ENCODE peak calls at places on chromosomes 1 and 21, in eight cellular contexts. One of them, this sample, is unnamed.

GRCh38 chr1:199265319-199265718 is 626.5 kb downstream of the PTPRC start:
- DNase-seq in adrenal gland: no peak
- DNase-seq in pancreas: no peak
- DNase-seq in fibroblast of pulmonary artery: no peak
- DNase-seq in CD8-positive, alpha-beta memory T cell: no peak
- DNase-seq in hepatocyte: no peak
- DNase-seq in HAP-1: no peak
- DNase-seq in CD8-positive, alpha-beta T cell: no peak
- DNase-seq in this sample: no peak

GRCh38 chr1:51956528-51957509 is 33.7 kb downstream of the RAB3B start:
- DNase-seq in adrenal gland: no peak
- DNase-seq in pancreas: no peak
- DNase-seq in fibroblast of pulmonary artery: peak
- DNase-seq in CD8-positive, alpha-beta memory T cell: no peak
- DNase-seq in hepatocyte: no peak
- DNase-seq in HAP-1: peak
- DNase-seq in CD8-positive, alpha-beta T cell: no peak
- DNase-seq in this sample: no peak

GRCh38 chr1:226656201-226656600 is 82.9 kb downstream of the ITPKB start:
- DNase-seq in adrenal gland: no peak
- DNase-seq in pancreas: peak
- DNase-seq in fibroblast of pulmonary artery: no peak
- DNase-seq in CD8-positive, alpha-beta memory T cell: no peak
- DNase-seq in hepatocyte: no peak
- DNase-seq in HAP-1: no peak
- DNase-seq in CD8-positive, alpha-beta T cell: no peak
- DNase-seq in this sample: peak

GRCh38 chr1:230708631-230709580 is 5.0 kb downstream of the AGT start:
- DNase-seq in adrenal gland: no peak
- DNase-seq in pancreas: no peak
- DNase-seq in fibroblast of pulmonary artery: no peak
- DNase-seq in CD8-positive, alpha-beta memory T cell: no peak
- DNase-seq in hepatocyte: peak
- DNase-seq in HAP-1: no peak
- DNase-seq in CD8-positive, alpha-beta T cell: no peak
- DNase-seq in this sample: no peak

GRCh38 chr1:58575831-58576726 is 973 bp downstream of the TACSTD2 start:
- DNase-seq in adrenal gland: no peak
- DNase-seq in pancreas: peak
- DNase-seq in fibroblast of pulmonary artery: no peak
- DNase-seq in CD8-positive, alpha-beta memory T cell: no peak
- DNase-seq in hepatocyte: no peak
- DNase-seq in HAP-1: no peak
- DNase-seq in CD8-positive, alpha-beta T cell: no peak
- DNase-seq in this sample: no peak

GRCh38 chr1:76503100-76503499 is 364.2 kb upstream of the ST6GALNAC5 start:
- DNase-seq in adrenal gland: no peak
- DNase-seq in pancreas: no peak
- DNase-seq in fibroblast of pulmonary artery: no peak
- DNase-seq in CD8-positive, alpha-beta memory T cell: no peak
- DNase-seq in hepatocyte: no peak
- DNase-seq in HAP-1: no peak
- DNase-seq in CD8-positive, alpha-beta T cell: no peak
- DNase-seq in this sample: no peak

GRCh38 chr1:173014145-173014544 is 36.6 kb downstream of the TNFSF18 start:
- DNase-seq in adrenal gland: no peak
- DNase-seq in pancreas: no peak
- DNase-seq in fibroblast of pulmonary artery: no peak
- DNase-seq in CD8-positive, alpha-beta memory T cell: no peak
- DNase-seq in hepatocyte: no peak
- DNase-seq in HAP-1: no peak
- DNase-seq in CD8-positive, alpha-beta T cell: no peak
- DNase-seq in this sample: no peak

GRCh38 chr1:106584127-106584526 is 472.3 kb upstream of the PRMT6 start:
- DNase-seq in adrenal gland: no peak
- DNase-seq in pancreas: no peak
- DNase-seq in fibroblast of pulmonary artery: no peak
- DNase-seq in CD8-positive, alpha-beta memory T cell: no peak
- DNase-seq in hepatocyte: no peak
- DNase-seq in HAP-1: no peak
- DNase-seq in CD8-positive, alpha-beta T cell: no peak
- DNase-seq in this sample: no peak

GRCh38 chr1:181104790-181105133 is 16.3 kb downstream of the IER5 start:
- DNase-seq in adrenal gland: no peak
- DNase-seq in pancreas: no peak
- DNase-seq in fibroblast of pulmonary artery: no peak
- DNase-seq in CD8-positive, alpha-beta memory T cell: peak
- DNase-seq in hepatocyte: peak
- DNase-seq in HAP-1: no peak
- DNase-seq in CD8-positive, alpha-beta T cell: no peak
- DNase-seq in this sample: peak

GRCh38 chr1:225844236-225845061 is 34.5 kb downstream of the EPHX1 start:
- DNase-seq in adrenal gland: no peak
- DNase-seq in pancreas: no peak
- DNase-seq in fibroblast of pulmonary artery: no peak
- DNase-seq in CD8-positive, alpha-beta memory T cell: no peak
- DNase-seq in hepatocyte: no peak
- DNase-seq in HAP-1: no peak
- DNase-seq in CD8-positive, alpha-beta T cell: no peak
- DNase-seq in this sample: no peak

GRCh38 chr1:94961582-94961981 is 34.7 kb upstream of the CNN3 start:
- DNase-seq in adrenal gland: no peak
- DNase-seq in pancreas: no peak
- DNase-seq in fibroblast of pulmonary artery: no peak
- DNase-seq in CD8-positive, alpha-beta memory T cell: no peak
- DNase-seq in hepatocyte: no peak
- DNase-seq in HAP-1: no peak
- DNase-seq in CD8-positive, alpha-beta T cell: no peak
- DNase-seq in this sample: no peak

GRCh38 chr1:26019641-26020315 is 1.8 kb upstream of the EXTL1 start:
- DNase-seq in adrenal gland: no peak
- DNase-seq in pancreas: no peak
- DNase-seq in fibroblast of pulmonary artery: no peak
- DNase-seq in CD8-positive, alpha-beta memory T cell: no peak
- DNase-seq in hepatocyte: no peak
- DNase-seq in HAP-1: no peak
- DNase-seq in CD8-positive, alpha-beta T cell: no peak
- DNase-seq in this sample: no peak

GRCh38 chr1:7535934-7536878 is 234.9 kb upstream of the VAMP3 start:
- DNase-seq in adrenal gland: no peak
- DNase-seq in pancreas: no peak
- DNase-seq in fibroblast of pulmonary artery: no peak
- DNase-seq in CD8-positive, alpha-beta memory T cell: no peak
- DNase-seq in hepatocyte: no peak
- DNase-seq in HAP-1: peak
- DNase-seq in CD8-positive, alpha-beta T cell: no peak
- DNase-seq in this sample: no peak

GRCh38 chr1:8026976-8027747 is 1.1 kb upstream of the ERRFI1 start:
- DNase-seq in adrenal gland: peak
- DNase-seq in pancreas: peak
- DNase-seq in fibroblast of pulmonary artery: peak
- DNase-seq in CD8-positive, alpha-beta memory T cell: no peak
- DNase-seq in hepatocyte: peak
- DNase-seq in HAP-1: no peak
- DNase-seq in CD8-positive, alpha-beta T cell: no peak
- DNase-seq in this sample: no peak

GRCh38 chr1:107139833-107140702 is 771 bp upstream of the NTNG1 start:
- DNase-seq in adrenal gland: no peak
- DNase-seq in pancreas: no peak
- DNase-seq in fibroblast of pulmonary artery: peak
- DNase-seq in CD8-positive, alpha-beta memory T cell: no peak
- DNase-seq in hepatocyte: peak
- DNase-seq in HAP-1: no peak
- DNase-seq in CD8-positive, alpha-beta T cell: peak
- DNase-seq in this sample: peak

GRCh38 chr1:201266276-201266675 is 17.0 kb upstream of the PKP1 start:
- DNase-seq in adrenal gland: no peak
- DNase-seq in pancreas: no peak
- DNase-seq in fibroblast of pulmonary artery: no peak
- DNase-seq in CD8-positive, alpha-beta memory T cell: no peak
- DNase-seq in hepatocyte: no peak
- DNase-seq in HAP-1: no peak
- DNase-seq in CD8-positive, alpha-beta T cell: no peak
- DNase-seq in this sample: no peak

GRCh38 chr1:203672354-203672753 is 45.7 kb downstream of the ATP2B4 start:
- DNase-seq in adrenal gland: no peak
- DNase-seq in pancreas: peak
- DNase-seq in fibroblast of pulmonary artery: peak
- DNase-seq in CD8-positive, alpha-beta memory T cell: peak
- DNase-seq in hepatocyte: peak
- DNase-seq in HAP-1: no peak
- DNase-seq in CD8-positive, alpha-beta T cell: no peak
- DNase-seq in this sample: no peak

GRCh38 chr21:37562920-37563640 is 196.5 kb downstream of the DYRK1A start:
- DNase-seq in adrenal gland: peak
- DNase-seq in pancreas: peak
- DNase-seq in fibroblast of pulmonary artery: no peak
- DNase-seq in CD8-positive, alpha-beta memory T cell: no peak
- DNase-seq in hepatocyte: no peak
- DNase-seq in HAP-1: no peak
- DNase-seq in CD8-positive, alpha-beta T cell: no peak
- DNase-seq in this sample: no peak
- H3K4me3 ChIP-seq in adrenal gland: peak
- H3K4me3 ChIP-seq in pancreas: peak
- H3K4me3 ChIP-seq in fibroblast of pulmonary artery: peak
- H3K4me3 ChIP-seq in CD8-positive, alpha-beta memory T cell: peak
- H3K4me3 ChIP-seq in hepatocyte: no peak
- H3K4me3 ChIP-seq in HAP-1: no peak
- H3K4me3 ChIP-seq in CD8-positive, alpha-beta T cell: peak
- H3K4me3 ChIP-seq in this sample: peak

DNA sequence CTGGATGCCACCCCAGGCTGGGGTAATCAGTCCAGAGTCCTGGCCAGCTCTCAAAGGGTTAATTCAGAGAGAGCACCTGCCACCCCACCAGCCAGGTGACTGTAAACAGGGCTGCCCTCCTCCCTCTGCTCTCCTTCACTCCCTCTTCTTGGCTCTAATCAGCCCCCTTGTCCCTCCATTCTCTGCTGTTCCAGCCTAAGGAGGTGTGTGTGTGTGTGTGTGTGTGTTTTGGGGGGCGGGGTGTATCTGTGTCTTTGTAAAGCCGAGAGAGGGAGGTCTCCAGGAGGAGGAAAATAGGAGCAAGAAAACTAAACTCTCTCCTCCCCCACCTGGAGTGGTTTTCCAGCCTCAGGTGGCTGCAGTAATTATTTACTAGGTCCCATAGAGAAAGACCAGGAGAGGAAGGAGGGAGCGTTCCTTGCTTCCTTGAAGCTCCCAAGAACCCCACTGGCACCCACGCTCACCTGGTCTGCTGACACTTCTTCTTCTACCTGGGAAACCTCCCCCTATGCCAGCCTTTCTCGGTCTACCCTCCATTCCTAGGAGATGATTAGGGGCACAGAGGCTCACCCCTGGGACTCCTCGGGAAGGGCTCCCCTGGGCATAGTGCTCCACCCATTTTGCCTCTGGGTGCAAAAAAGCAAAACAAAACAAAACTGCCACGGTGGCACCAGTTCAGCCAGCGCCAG is 12.8 kb downstream of the TRIM46 start:
- DNase-seq in adrenal gland: no peak
- DNase-seq in pancreas: peak
- DNase-seq in fibroblast of pulmonary artery: no peak
- DNase-seq in CD8-positive, alpha-beta memory T cell: no peak
- DNase-seq in hepatocyte: peak
- DNase-seq in HAP-1: no peak
- DNase-seq in CD8-positive, alpha-beta T cell: no peak
- DNase-seq in this sample: no peak
- H3K4me3 ChIP-seq in adrenal gland: no peak
- H3K4me3 ChIP-seq in pancreas: no peak
- H3K4me3 ChIP-seq in fibroblast of pulmonary artery: no peak
- H3K4me3 ChIP-seq in CD8-positive, alpha-beta memory T cell: no peak
- H3K4me3 ChIP-seq in hepatocyte: no peak
- H3K4me3 ChIP-seq in HAP-1: no peak
- H3K4me3 ChIP-seq in CD8-positive, alpha-beta T cell: no peak
- H3K4me3 ChIP-seq in this sample: no peak

GRCh38 chr1:93414749-93415148 is 33.2 kb upstream of the FNBP1L start:
- DNase-seq in adrenal gland: no peak
- DNase-seq in pancreas: no peak
- DNase-seq in fibroblast of pulmonary artery: no peak
- DNase-seq in CD8-positive, alpha-beta memory T cell: no peak
- DNase-seq in hepatocyte: no peak
- DNase-seq in HAP-1: no peak
- DNase-seq in CD8-positive, alpha-beta T cell: no peak
- DNase-seq in this sample: no peak
- H3K4me3 ChIP-seq in adrenal gland: peak
- H3K4me3 ChIP-seq in pancreas: no peak
- H3K4me3 ChIP-seq in fibroblast of pulmonary artery: no peak
- H3K4me3 ChIP-seq in CD8-positive, alpha-beta memory T cell: no peak
- H3K4me3 ChIP-seq in hepatocyte: no peak
- H3K4me3 ChIP-seq in HAP-1: no peak
- H3K4me3 ChIP-seq in CD8-positive, alpha-beta T cell: no peak
- H3K4me3 ChIP-seq in this sample: no peak

DNA sequence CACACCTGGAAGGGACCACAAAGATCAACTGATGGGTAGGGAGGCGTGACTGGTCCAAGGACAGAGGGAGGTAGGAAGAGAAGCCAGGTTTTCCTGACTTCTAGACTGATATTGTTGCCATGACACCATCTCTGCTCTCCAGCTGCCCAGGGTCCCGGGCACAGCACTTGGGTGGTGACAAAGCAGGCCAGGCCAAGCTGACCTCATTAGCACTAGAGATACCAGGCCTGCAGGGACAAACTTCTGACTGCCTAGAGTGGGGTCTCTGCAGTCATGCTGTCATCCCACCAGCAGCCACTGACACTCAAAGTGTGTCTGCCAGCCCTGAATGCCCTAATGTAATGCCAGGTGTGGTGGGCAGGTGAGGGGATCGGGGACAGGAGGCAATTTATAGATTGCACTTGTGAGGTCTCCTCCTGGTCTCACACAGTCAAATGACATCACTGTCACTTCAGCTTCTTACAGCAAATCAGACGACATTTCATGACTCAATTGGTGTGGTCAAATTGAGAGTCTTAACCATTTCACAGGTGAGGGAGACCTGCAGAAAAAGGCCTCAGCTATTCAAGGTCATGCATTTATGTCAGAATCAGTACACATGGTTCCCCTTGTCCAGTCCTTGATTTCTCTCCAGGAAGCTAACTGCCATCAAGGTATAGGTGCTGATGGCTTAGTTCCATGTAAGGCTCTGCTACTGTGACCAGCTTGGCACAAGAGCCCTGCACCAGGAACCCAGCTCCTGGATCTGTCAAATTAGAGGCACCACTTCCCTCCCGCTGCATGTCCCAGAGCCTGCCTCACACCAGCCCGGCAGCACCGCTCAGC is 2.7 kb downstream of the SLC9A1 start:
- DNase-seq in adrenal gland: peak
- DNase-seq in pancreas: no peak
- DNase-seq in fibroblast of pulmonary artery: no peak
- DNase-seq in CD8-positive, alpha-beta memory T cell: no peak
- DNase-seq in hepatocyte: no peak
- DNase-seq in HAP-1: no peak
- DNase-seq in CD8-positive, alpha-beta T cell: no peak
- DNase-seq in this sample: no peak
- H3K4me3 ChIP-seq in adrenal gland: peak
- H3K4me3 ChIP-seq in pancreas: no peak
- H3K4me3 ChIP-seq in fibroblast of pulmonary artery: peak
- H3K4me3 ChIP-seq in CD8-positive, alpha-beta memory T cell: peak
- H3K4me3 ChIP-seq in hepatocyte: no peak
- H3K4me3 ChIP-seq in HAP-1: peak
- H3K4me3 ChIP-seq in CD8-positive, alpha-beta T cell: peak
- H3K4me3 ChIP-seq in this sample: no peak

GRCh38 chr1:155507960-155508359 is 54.6 kb downstream of the ASH1L start:
- DNase-seq in adrenal gland: no peak
- DNase-seq in pancreas: no peak
- DNase-seq in fibroblast of pulmonary artery: no peak
- DNase-seq in CD8-positive, alpha-beta memory T cell: no peak
- DNase-seq in hepatocyte: no peak
- DNase-seq in HAP-1: no peak
- DNase-seq in CD8-positive, alpha-beta T cell: no peak
- DNase-seq in this sample: no peak
- H3K4me3 ChIP-seq in adrenal gland: no peak
- H3K4me3 ChIP-seq in pancreas: no peak
- H3K4me3 ChIP-seq in fibroblast of pulmonary artery: no peak
- H3K4me3 ChIP-seq in CD8-positive, alpha-beta memory T cell: no peak
- H3K4me3 ChIP-seq in hepatocyte: no peak
- H3K4me3 ChIP-seq in HAP-1: no peak
- H3K4me3 ChIP-seq in CD8-positive, alpha-beta T cell: no peak
- H3K4me3 ChIP-seq in this sample: no peak

This sample was measured in Jurkat, Clone E6-1.